ENCODE peak calls at places on chromosome X, in nine cellular contexts. M is fibroblast of the conjunctiva; R is T-helper 17 cell; J is substantia nigra; S is astrocyte of the spinal cord; C is naive thymus-derived CD4-positive, alpha-beta T cell; K is activated CD8-positive, alpha-beta memory T cell treated with anti-CD3 and anti-CD28 coated beads for 24 hours; E is stimulated activated CD4-positive, alpha-beta T cell treated with anti-CD3 and anti-CD28 coated beads, Interleukin-1b, Interleukin-23, amount 100 ng/mL, for 4 hours; P is fibroblast of pulmonary artery. T is an unnamed sample.

GRCh38 chrX:31266172-31267076 is 194.6 kb upstream of the FTHL17 start:
- DNase-seq in M (no peak), K (peak; percentile 53), R (peak; percentile 4), E (no peak), P (peak; percentile 10), S (peak; percentile 24), J (peak; percentile 13), C (no peak), T (peak; percentile 45)

GRCh38 chrX:130120321-130120731 is 10.0 kb upstream of the ELF4 start:
- DNase-seq in S (no peak), J (no peak), C (no peak), M (no peak), R (no peak), K (no peak), E (no peak), P (no peak), T (no peak)

GRCh38 chrX:115713465-115713864 is 152.5 kb downstream of the PLS3 start:
- DNase-seq in R (no peak), P (no peak), S (no peak), K (no peak), J (no peak), C (no peak), E (no peak), M (no peak), T (no peak)

GRCh38 chrX:39301041-39301440 is 499.8 kb downstream of the MID1IP1 start:
- DNase-seq in C (no peak), K (no peak), M (no peak), S (no peak), R (no peak), P (no peak), E (no peak), J (no peak), T (no peak)

GRCh38 chrX:132063862-132064261 is 40.8 kb downstream of the STK26 start:
- DNase-seq in C (no peak), R (no peak), E (no peak), S (no peak), M (no peak), P (no peak), K (no peak), J (no peak), T (no peak)

GRCh38 chrX:52867610-52868348 is at the start of gene XAGE3:
- DNase-seq in J (no peak), E (no peak), R (no peak), M (no peak), S (no peak), K (no peak), P (no peak), C (no peak), T (no peak)

GRCh38 chrX:13652256-13653021 is 502 bp upstream of the TCEANC start:
- DNase-seq in S (peak; percentile 85), P (peak; percentile 90), R (no peak), J (no peak), M (peak; percentile 75), E (no peak), K (no peak), C (no peak), T (peak; percentile 61)

GRCh38 chrX:114162068-114162735 is 421.7 kb upstream of the HTR2C start:
- DNase-seq in P (no peak), C (no peak), M (no peak), K (no peak), S (no peak), E (no peak), J (no peak), R (no peak), T (no peak)

GRCh38 chrX:6959006-6959405 is 188.5 kb upstream of the STS start:
- DNase-seq in R (no peak), M (no peak), E (no peak), S (no peak), C (no peak), J (no peak), K (no peak), P (no peak), T (no peak)

GRCh38 chrX:41868392-41868977 is 54.9 kb downstream of the CASK start:
- DNase-seq in P (no peak), M (no peak), S (no peak), E (no peak), K (no peak), J (no peak), R (no peak), C (no peak), T (peak; percentile 50)

GRCh38 chrX:107562482-107562881 is 65.8 kb upstream of the PRPS1 start:
- DNase-seq in R (no peak), P (peak; percentile 61), M (no peak), K (no peak), J (no peak), S (peak; percentile 76), E (no peak), C (no peak), T (no peak)

GRCh38 chrX:17441965-17442364 is 67.0 kb downstream of the NHS start:
- DNase-seq in S (peak; percentile 22), C (no peak), P (peak; percentile 17), K (no peak), R (no peak), M (no peak), J (no peak), E (no peak), T (no peak)

T was measured in dermis blood vessel endothelial cell.